ENCODE peak calls at places on chromosomes 2 and 18, in five cellular contexts. D, Z, K, T and L are unnamed samples. For H3K4me1, the result is how much of the 10 kb centered on the place peaks cover.

GRCh38 chr2:52821631-52822030 is 946.0 kb upstream of the CHAC2 start:
- DNase-seq in Z (no peak), T (no peak), K (no peak), D (no peak), L (no peak)

GRCh38 chr2:240839152-240840143 is 19.4 kb upstream of the KIF1A start:
- DNase-seq in K (peak), Z (no peak), T (no peak), D (no peak), L (no peak)

GRCh38 chr2:27655155-27655951 is 8.1 kb downstream of the SUPT7L start:
- DNase-seq in Z (no peak), D (no peak), T (no peak), K (no peak), L (no peak)

GRCh38 chr2:223537669-223538601 is 64.2 kb downstream of the SCG2 start:
- DNase-seq in D (no peak), K (no peak), Z (no peak), T (no peak), L (no peak)

GRCh38 chr2:46335966-46336436 is 38.8 kb downstream of the EPAS1 start:
- DNase-seq in D (no peak), Z (no peak), K (no peak), T (no peak), L (no peak)

GRCh38 chr2:189254268-189254883 is 74.8 kb upstream of the COL5A2 start:
- DNase-seq in Z (peak), T (peak), D (peak), K (no peak), L (peak)

GRCh38 chr2:192298664-192299063 is 103.9 kb upstream of the TMEFF2 start:
- DNase-seq in K (no peak), D (no peak), T (no peak), Z (no peak), L (no peak)

GRCh38 chr2:125471963-125472362 is 1184.0 kb upstream of the GYPC start:
- DNase-seq in Z (no peak), D (no peak), T (no peak), K (no peak), L (no peak)

GRCh38 chr2:55111570-55112228 is 61.4 kb upstream of the RTN4 start:
- DNase-seq in K (peak), Z (peak), T (peak), D (peak), L (peak)

GRCh38 chr2:21142149-21142548 is 18.4 kb downstream of the TDRD15 start:
- DNase-seq in K (no peak), D (no peak), T (no peak), Z (no peak), L (no peak)

GRCh38 chr18:59881728-59882685 is 17.8 kb upstream of the PMAIP1 start:
- DNase-seq in Z (no peak), T (no peak), D (no peak), K (no peak), L (no peak)

GRCh38 chr2:201996681-201997254 is 36.9 kb upstream of the FZD7 start:
- DNase-seq in K (no peak), Z (no peak), D (no peak), T (no peak), L (no peak)

GRCh38 chr2:240351826-240352426 is 83.5 kb upstream of the GPC1 start:
- DNase-seq in K (no peak), Z (peak), T (no peak), D (no peak), L (no peak)

GRCh38 chr2:218022851-218023530 is 20.2 kb upstream of the TNS1 start:
- DNase-seq in D (peak), K (peak), T (no peak), Z (peak), L (no peak)

GRCh38 chr18:50004013-50004412 is 190.7 kb upstream of the ACAA2 start:
- DNase-seq in K (no peak), D (no peak), T (no peak), Z (no peak), L (no peak)

GRCh38 chr2:134774786-134775641 is 56.2 kb upstream of the TMEM163 start:
- DNase-seq in K (no peak), T (no peak), D (no peak), Z (no peak), L (no peak)

GRCh38 chr2:152387046-152387445 is 52.1 kb downstream of the FMNL2 start:
- DNase-seq in Z (no peak), K (no peak), T (no peak), D (no peak), L (no peak)

GRCh38 chr2:40658917-40659316 is 207.0 kb upstream of the SLC8A1 start:
- DNase-seq in D (no peak), Z (no peak), K (no peak), T (no peak), L (no peak)

GRCh38 chr2:119104414-119104813 is 54.1 kb downstream of the C1QL2 start:
- DNase-seq in Z (no peak), T (no peak), K (no peak), D (no peak), L (no peak)

GRCh38 chr2:241768251-241768711 is 8.3 kb upstream of the GAL3ST2 start:
- DNase-seq in Z (no peak), D (no peak), K (peak), T (no peak), L (no peak)

GRCh38 chr2:229346801-229347540 is 75.9 kb upstream of the PID1 start:
- DNase-seq in K (no peak), T (no peak), D (no peak), Z (no peak), L (no peak)

GRCh38 chr18:13517369-13517768 is 209.0 kb downstream of the FAM210A start:
- DNase-seq in T (no peak), D (no peak), Z (no peak), K (no peak), L (no peak)

GRCh38 chr2:36318547-36318946 is 37.0 kb upstream of the CRIM1 start:
- DNase-seq in Z (no peak), T (no peak), K (no peak), D (no peak), L (no peak)

GRCh38 chr18:6205706-6206105 is 209.0 kb downstream of the L3MBTL4 start:
- DNase-seq in K (no peak), D (no peak), T (no peak), Z (no peak), L (no peak)

GRCh38 chr2:177106212-177106611 is 106.4 kb upstream of the HNRNPA3 start:
- DNase-seq in Z (no peak), D (no peak), K (no peak), T (no peak), L (no peak)

GRCh38 chr2:85647823-85648526 is 20.0 kb downstream of the SFTPB start:
- DNase-seq in K (no peak), Z (no peak), D (no peak), T (no peak), L (no peak)

GRCh38 chr18:43129946-43130523 is 14.6 kb upstream of the RIT2 start:
- DNase-seq in Z (no peak), K (no peak), D (no peak), T (no peak), L (no peak)

GRCh38 chr2:109736177-109736827 is 57.8 kb upstream of the RGPD5 start:
- DNase-seq in T (no peak), Z (peak), D (peak), K (peak), L (peak)

GRCh38 chr2:95025406-95026319 is at the start of gene MAL:
- DNase-seq in Z (peak), K (no peak), T (no peak), D (no peak), L (no peak)

GRCh38 chr2:113010088-113010487 is 4.8 kb downstream of the IL36A start:
- DNase-seq in Z (no peak), D (no peak), K (no peak), T (no peak), L (no peak)

GRCh38 chr2:206062724-206063123 is 23.2 kb downstream of the INO80D start:
- DNase-seq in Z (no peak), K (no peak), D (no peak), T (no peak), L (no peak)

GRCh38 chr2:167264380-167264779 is 376.1 kb downstream of the XIRP2 start:
- DNase-seq in T (no peak), D (no peak), Z (no peak), K (no peak), L (peak)

GRCh38 chr2:25470792-25471191 is 129.1 kb upstream of the DNMT3A start:
- DNase-seq in D (no peak), T (no peak), K (no peak), Z (no peak), L (no peak)

GRCh38 chr2:144040834-144041233 is 479.1 kb downstream of the ZEB2 start:
- DNase-seq in T (no peak), Z (no peak), D (no peak), K (no peak), L (no peak)

GRCh38 chr2:67994716-67995115 is 68.1 kb downstream of the C1D start:
- DNase-seq in Z (no peak), D (no peak), K (no peak), T (no peak), L (no peak)

GRCh38 chr2:67996772-67997527 is 65.9 kb downstream of the C1D start:
- DNase-seq in D (no peak), K (no peak), Z (no peak), T (no peak), L (no peak)

GRCh38 chr2:67999332-67999731 is 63.5 kb downstream of the C1D start:
- DNase-seq in Z (no peak), D (no peak), T (no peak), K (no peak), L (no peak)

GRCh38 chr2:68000170-68000825 is 62.5 kb downstream of the C1D start:
- DNase-seq in D (no peak), K (no peak), T (no peak), Z (no peak), L (no peak)

DNA sequence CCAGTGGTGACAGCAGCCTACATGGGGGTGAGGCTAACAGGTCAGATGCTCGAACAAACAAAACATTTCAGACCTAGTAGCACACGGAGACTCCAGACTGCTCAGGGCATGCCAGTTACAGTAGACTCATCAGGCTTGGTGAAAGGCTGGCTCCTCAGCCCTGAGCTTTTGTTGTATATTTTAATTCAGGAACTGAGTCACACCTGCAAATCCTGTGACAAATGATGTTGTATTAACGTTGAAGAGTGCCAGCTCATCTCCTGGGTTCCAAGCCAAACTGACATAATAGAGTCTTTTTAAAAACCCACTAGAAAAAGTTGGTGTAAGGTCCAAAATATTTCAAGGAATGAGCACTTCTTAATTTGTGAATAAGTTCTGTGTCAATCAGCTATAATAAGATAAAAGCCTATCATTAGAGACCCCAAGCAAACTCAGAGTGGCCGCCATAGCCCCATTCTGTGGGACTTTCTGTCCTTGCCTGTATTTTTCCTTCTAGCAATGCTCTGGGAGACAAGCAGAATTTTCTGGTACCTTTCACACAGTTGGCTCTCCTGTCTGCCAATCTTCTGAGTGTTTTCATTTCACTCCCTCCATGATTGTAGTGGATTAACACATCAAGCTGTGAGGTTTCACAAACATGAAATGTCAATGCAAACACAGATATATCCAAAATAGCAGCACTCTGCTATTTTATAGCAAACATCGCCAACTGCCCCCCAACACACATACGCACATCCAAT is 65.1 kb downstream of the C1D start:
- DNase-seq in T (no peak), D (no peak), Z (no peak), K (no peak), L (no peak)
- H3K27ac ChIP-seq in T (no peak), D (no peak), Z (no peak), K (no peak), L (no peak)

GRCh38 chr2:238077292-238077691 is 16.5 kb downstream of the SCLY start:
- DNase-seq in D (no peak), K (no peak), Z (no peak), T (no peak), L (no peak)
- H3K4me1 ChIP-seq in D (under half), K (under half), Z (under half), T (under half), L (under half)

GRCh38 chr2:168782271-168782670 is 20.2 kb upstream of the NOSTRIN start:
- DNase-seq in T (no peak), Z (no peak), D (no peak), K (no peak), L (no peak)
- H3K4me3 ChIP-seq in T (no peak), Z (no peak), D (no peak), K (no peak), L (no peak)

GRCh38 chr2:172782506-172783090 is 47.0 kb downstream of the RAPGEF4 start:
- DNase-seq in K (no peak), D (no peak), T (no peak), Z (no peak), L (no peak)
- H3K27ac ChIP-seq in K (no peak), D (no peak), T (no peak), Z (no peak), L (no peak)